ENCODE peak calls at places on chromosomes 4 and X, in six cellular contexts. P, H, T, B, X and R are unnamed samples.
A peak's percentile ranks its signal among the peaks of the same experiment; 100 is the strongest.

GRCh38 chr4:176817222-176817621 is 24.5 kb upstream of the VEGFC start:
- DNase-seq in B (no peak), X (no peak), H (no peak), P (no peak), T (no peak), R (no peak)

GRCh38 chr4:121873604-121874003 is 3.3 kb upstream of the BBS7 start:
- DNase-seq in X (no peak), B (no peak), H (no peak), P (no peak), T (no peak), R (no peak)

GRCh38 chr4:145056325-145057130 is 41.5 kb downstream of the ANAPC10 start:
- DNase-seq in P (no peak), X (no peak), B (no peak), T (no peak), H (no peak), R (no peak)

GRCh38 chr4:102627831-102628523 is 126.8 kb downstream of the NFKB1 start:
- DNase-seq in T (no peak), H (no peak), P (no peak), B (no peak), X (no peak), R (no peak)

GRCh38 chrX:153649178-153649914 is 2.3 kb downstream of the DUSP9 start:
- DNase-seq in T (no peak), P (peak; percentile 77), B (peak; percentile 31), X (peak; percentile 16), H (peak; percentile 83), R (no peak)

GRCh38 chr4:22029803-22030202 is 81.2 kb upstream of the KCNIP4 start:
- DNase-seq in B (no peak), T (no peak), H (peak; percentile 16), P (no peak), X (no peak), R (no peak)

GRCh38 chr4:186700746-186701145 is 22.9 kb downstream of the FAT1 start:
- DNase-seq in T (no peak), H (no peak), X (no peak), P (no peak), B (no peak), R (no peak)

GRCh38 chr4:47913858-47914218 is 545 bp downstream of the NFXL1 start:
- DNase-seq in T (no peak), H (peak; percentile 47), P (peak; percentile 79), B (no peak), X (peak; percentile 13), R (no peak)

GRCh38 chr4:119525771-119526712 is 102.6 kb downstream of the PDE5A start:
- DNase-seq in P (no peak), X (no peak), H (no peak), B (no peak), T (no peak), R (no peak)

GRCh38 chr4:84158670-84159069 is 340.4 kb downstream of the NKX6-1 start:
- DNase-seq in X (no peak), H (no peak), T (no peak), B (no peak), P (no peak), R (no peak)

GRCh38 chrX:17535229-17535628 is 160.2 kb downstream of the NHS start:
- DNase-seq in H (peak; percentile 45), B (no peak), P (peak; percentile 77), X (no peak), T (no peak), R (no peak)

GRCh38 chrX:108131471-108131870 is 39.9 kb downstream of the ATG4A start:
- DNase-seq in H (no peak), T (no peak), X (no peak), B (no peak), P (no peak), R (no peak)

GRCh38 chr4:186013404-186014186 is 55.4 kb upstream of the TLR3 start:
- DNase-seq in H (no peak), B (no peak), P (no peak), X (no peak), T (no peak), R (no peak)

GRCh38 chr4:81040175-81040659 is 9.7 kb downstream of the BMP3 start:
- DNase-seq in H (peak; percentile 29), T (no peak), X (no peak), B (peak; percentile 28), P (peak; percentile 58), R (peak; percentile 36)

GRCh38 chr4:69467797-69468196 is 27.9 kb downstream of the UGT2B4 start:
- DNase-seq in T (no peak), B (no peak), X (no peak), P (no peak), H (peak; percentile 25), R (no peak)